ENCODE peak calls at places on chromosomes 13 and 19, in ten cellular contexts. L, V, Y, C, Q, B, A, O, S and G are unnamed samples.

GRCh38 chr13:35723820-35724219 is 247.3 kb upstream of the MAB21L1 start:
- DNase-seq in L (no peak), V (no peak), Y (peak; percentile 62), C (no peak), Q (no peak), B (peak; percentile 72), A (no peak), O (no peak), S (no peak), G (no peak)

GRCh38 chr13:77026255-77026782 is 640 bp downstream of the FBXL3 start:
- DNase-seq in L (peak; percentile 84), V (peak; percentile 92), Y (peak; percentile 89), C (peak; percentile 78), Q (peak; percentile 91), B (peak; percentile 95), A (peak; percentile 61), O (peak; percentile 76), S (peak; percentile 81), G (no peak)

GRCh38 chr13:102872131-102872530 is 26.3 kb downstream of the ERCC5 start:
- DNase-seq in L (no peak), V (no peak), Y (no peak), C (no peak), Q (no peak), B (no peak), A (no peak), O (no peak), S (no peak), G (no peak)

GRCh38 chr13:109700176-109700575 is 86.2 kb downstream of the IRS2 start:
- DNase-seq in L (no peak), V (no peak), Y (peak; percentile 63), C (no peak), Q (peak; percentile 77), B (peak; percentile 91), A (no peak), O (no peak), S (no peak), G (no peak)

GRCh38 chr13:91058066-91058465 is 289.4 kb upstream of the MIR17HG start:
- DNase-seq in L (no peak), V (no peak), Y (no peak), C (no peak), Q (peak; percentile 37), B (no peak), A (no peak), O (peak; percentile 37), S (no peak), G (peak; percentile 11)

GRCh38 chr19:8576273-8576993 is 809 bp downstream of the MYO1F start:
- DNase-seq in L (peak; percentile 65), V (no peak), Y (peak; percentile 31), C (no peak), Q (no peak), B (peak; percentile 53), A (no peak), O (no peak), S (no peak), G (no peak)

GRCh38 chr19:5655412-5655811 is 24.9 kb downstream of the MICOS13 start:
- DNase-seq in L (no peak), V (no peak), Y (no peak), C (no peak), Q (no peak), B (no peak), A (no peak), O (no peak), S (no peak), G (no peak)

GRCh38 chr13:39505151-39505550 is 97.8 kb downstream of the LHFPL6 start:
- DNase-seq in L (no peak), V (no peak), Y (no peak), C (no peak), Q (no peak), B (no peak), A (no peak), O (no peak), S (no peak), G (no peak)

GRCh38 chr13:89550842-89551422 is 1796.6 kb upstream of the MIR17HG start:
- DNase-seq in L (no peak), V (no peak), Y (no peak), C (no peak), Q (no peak), B (no peak), A (no peak), O (no peak), S (no peak), G (no peak)

GRCh38 chr13:106474906-106475305 is 60.6 kb downstream of the EFNB2 start:
- DNase-seq in L (no peak), V (no peak), Y (no peak), C (no peak), Q (peak; percentile 32), B (no peak), A (no peak), O (no peak), S (no peak), G (no peak)

GRCh38 chr13:47004552-47004951 is 107.7 kb upstream of the HTR2A start:
- DNase-seq in L (no peak), V (no peak), Y (no peak), C (no peak), Q (no peak), B (no peak), A (no peak), O (no peak), S (no peak), G (no peak)

GRCh38 chr13:64154514-64154913 is 2738.9 kb upstream of the PCDH20 start:
- DNase-seq in L (no peak), V (no peak), Y (no peak), C (no peak), Q (no peak), B (no peak), A (no peak), O (no peak), S (no peak), G (no peak)

GRCh38 chr13:99959538-99960230 is 11.9 kb downstream of the ZIC5 start:
- DNase-seq in L (peak; percentile 49), V (no peak), Y (no peak), C (no peak), Q (no peak), B (no peak), A (no peak), O (peak; percentile 68), S (no peak), G (no peak)

GRCh38 chr19:1856345-1856697 is 7.1 kb downstream of the KLF16 start:
- DNase-seq in L (no peak), V (no peak), Y (no peak), C (no peak), Q (no peak), B (no peak), A (no peak), O (no peak), S (peak; percentile 31), G (no peak)
- H3K4me1 ChIP-seq in L (peaks cover 95% of the 10 kb centered on the region), V (no peaks in the 10 kb centered on the region), Y (peaks cover 73% of the 10 kb centered on the region), C (peaks cover 85% of the 10 kb centered on the region), Q (peaks cover 66% of the 10 kb centered on the region), B (peaks cover 8% of the 10 kb centered on the region), A (peaks cover 40% of the 10 kb centered on the region), O (peaks cover 73% of the 10 kb centered on the region), S (peaks cover 84% of the 10 kb centered on the region), G (peaks cover 42% of the 10 kb centered on the region)

GRCh38 chr19:2249010-2249866 is at the start of gene AMH:
- DNase-seq in L (no peak), V (no peak), Y (peak; percentile 72), C (no peak), Q (no peak), B (peak; percentile 58), A (no peak), O (no peak), S (no peak), G (no peak)
- H3K4me3 ChIP-seq in L (no peak within 1 kb of the TSS), V (no peak within 1 kb of the TSS), Y (no peak within 1 kb of the TSS), C (no peak within 1 kb of the TSS), Q (no peak within 1 kb of the TSS), B (no peak within 1 kb of the TSS), A (no peak within 1 kb of the TSS), O (no peak within 1 kb of the TSS), S (no peak within 1 kb of the TSS), G (no peak within 1 kb of the TSS)

GRCh38 chr19:39141929-39142328 is 16.3 kb downstream of the PAK4 start:
- DNase-seq in L (no peak), V (no peak), Y (no peak), C (no peak), Q (no peak), B (no peak), A (no peak), O (no peak), S (no peak), G (no peak)

GRCh38 chr19:39138221-39139211 is 12.9 kb downstream of the PAK4 start:
- DNase-seq in L (no peak), V (no peak), Y (peak; percentile 59), C (no peak), Q (no peak), B (peak; percentile 62), A (no peak), O (no peak), S (no peak), G (no peak)

GRCh38 chr19:39140594-39140993 is 15.0 kb downstream of the PAK4 start:
- DNase-seq in L (no peak), V (no peak), Y (no peak), C (no peak), Q (no peak), B (no peak), A (no peak), O (no peak), S (no peak), G (no peak)

GRCh38 chr19:39140195-39140516 is 14.6 kb downstream of the PAK4 start:
- DNase-seq in L (no peak), V (no peak), Y (no peak), C (no peak), Q (no peak), B (peak; percentile 58), A (no peak), O (no peak), S (no peak), G (no peak)

DNA sequence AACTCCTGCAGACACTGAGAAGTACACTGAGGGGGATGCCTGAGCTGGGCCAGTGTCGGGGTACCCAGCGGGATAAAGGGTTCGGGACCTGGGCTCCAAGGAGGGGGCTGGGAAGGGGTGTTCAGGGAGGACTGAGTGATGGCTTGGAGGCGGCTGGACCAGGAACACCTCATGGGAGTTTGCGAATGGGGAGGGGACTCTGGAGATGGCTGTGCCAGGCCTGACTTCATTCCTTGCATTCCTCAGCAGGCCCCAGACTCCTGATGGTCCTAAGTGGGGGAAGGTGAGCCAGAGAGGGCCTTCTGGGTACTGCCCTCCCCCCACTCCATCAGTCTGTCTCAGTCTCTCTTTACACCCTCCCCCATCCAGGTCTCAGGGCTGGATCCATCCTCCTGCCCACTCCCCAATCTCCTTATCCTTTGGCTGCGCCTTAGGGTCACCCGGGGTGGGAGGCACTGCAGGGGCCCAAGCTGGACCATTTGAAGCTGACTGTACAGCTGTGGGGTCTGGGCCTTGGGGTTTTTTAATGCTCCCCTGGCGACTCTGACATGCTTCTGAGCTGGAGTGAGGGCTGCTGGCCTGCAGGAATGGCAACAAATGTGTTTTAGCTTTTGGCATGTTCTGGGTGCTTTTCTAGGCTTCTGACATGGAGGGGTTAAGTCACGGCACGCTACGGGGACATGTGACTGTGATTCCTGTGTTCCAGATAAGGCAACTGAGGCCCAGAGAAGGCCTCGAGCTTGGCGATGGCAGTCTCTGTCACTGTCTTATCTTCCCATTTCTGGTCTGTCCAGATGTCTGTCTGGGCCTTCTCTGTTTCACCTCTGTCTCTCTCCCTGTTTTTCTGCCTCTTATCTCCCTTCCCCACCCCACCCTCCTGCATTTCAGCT is 14.0 kb downstream of the PAK4 start:
- DNase-seq in L (no peak), V (no peak), Y (no peak), C (no peak), Q (no peak), B (no peak), A (no peak), O (peak; percentile 68), S (no peak), G (peak; percentile 50)
- H3K4me1 ChIP-seq in L (no peaks in the 10 kb centered on the region), V (no peaks in the 10 kb centered on the region), Y (peaks cover 43% of the 10 kb centered on the region), C (no peaks in the 10 kb centered on the region), Q (peaks cover 52% of the 10 kb centered on the region), B (peaks cover 9% of the 10 kb centered on the region), A (peaks cover 4% of the 10 kb centered on the region), O (peaks cover 42% of the 10 kb centered on the region), S (no peaks in the 10 kb centered on the region), G (peaks cover 33% of the 10 kb centered on the region)

GRCh38 chr19:3178973-3179738 is 587 bp downstream of the S1PR4 start:
- DNase-seq in L (no peak), V (peak; percentile 73), Y (no peak), C (no peak), Q (no peak), B (peak; percentile 53), A (no peak), O (no peak), S (peak; percentile 33), G (no peak)
- H3K4me3 ChIP-seq in L (peak overlapping the region; percentile 86), V (no peak overlapping the region), Y (no peak overlapping the region), C (peak overlapping the region; percentile 96), Q (no peak overlapping the region), B (no peak overlapping the region), A (peak overlapping the region; percentile 53), O (no peak overlapping the region), S (peak overlapping the region; percentile 71), G (no peak overlapping the region)